ENCODE peak calls at places on chromosome 3, in six cellular contexts. One of them, this sample, is unnamed.

GRCh38 chr3:160564205-160564922 is 1.0 kb downstream of the KPNA4 start:
- DNase-seq in heart left ventricle: no peak
- DNase-seq in RWPE1: peak; percentile 3
- DNase-seq in activated naive CD8-positive, alpha-beta T cell treated with anti-CD3 and anti-CD28 coated beads for 36 hours: no peak
- DNase-seq in dorsolateral prefrontal cortex: no peak
- DNase-seq in AML-193: no peak
- DNase-seq in this sample: no peak

GRCh38 chr3:156050918-156051317 is 69.5 kb upstream of the KCNAB1 start:
- DNase-seq in AML-193: no peak
- DNase-seq in RWPE1: no peak
- DNase-seq in dorsolateral prefrontal cortex: no peak
- DNase-seq in heart left ventricle: no peak
- DNase-seq in activated naive CD8-positive, alpha-beta T cell treated with anti-CD3 and anti-CD28 coated beads for 36 hours: no peak
- DNase-seq in this sample: no peak

GRCh38 chr3:21750831-21751391 is at the start of gene ZNF385D:
- DNase-seq in heart left ventricle: peak; percentile 80
- DNase-seq in RWPE1: no peak
- DNase-seq in activated naive CD8-positive, alpha-beta T cell treated with anti-CD3 and anti-CD28 coated beads for 36 hours: no peak
- DNase-seq in AML-193: no peak
- DNase-seq in dorsolateral prefrontal cortex: peak; percentile 70
- DNase-seq in this sample: peak; percentile 54

GRCh38 chr3:107612581-107613182 is 89.9 kb downstream of the BBX start:
- DNase-seq in AML-193: no peak
- DNase-seq in heart left ventricle: no peak
- DNase-seq in dorsolateral prefrontal cortex: no peak
- DNase-seq in RWPE1: no peak
- DNase-seq in activated naive CD8-positive, alpha-beta T cell treated with anti-CD3 and anti-CD28 coated beads for 36 hours: no peak
- DNase-seq in this sample: no peak

GRCh38 chr3:190322604-190323240 is 476 bp upstream of the CLDN1 start:
- DNase-seq in dorsolateral prefrontal cortex: no peak
- DNase-seq in heart left ventricle: no peak
- DNase-seq in activated naive CD8-positive, alpha-beta T cell treated with anti-CD3 and anti-CD28 coated beads for 36 hours: no peak
- DNase-seq in AML-193: no peak
- DNase-seq in RWPE1: no peak
- DNase-seq in this sample: no peak

GRCh38 chr3:156240642-156241041 is 120.3 kb downstream of the KCNAB1 start:
- DNase-seq in activated naive CD8-positive, alpha-beta T cell treated with anti-CD3 and anti-CD28 coated beads for 36 hours: no peak
- DNase-seq in AML-193: no peak
- DNase-seq in dorsolateral prefrontal cortex: no peak
- DNase-seq in heart left ventricle: no peak
- DNase-seq in RWPE1: no peak
- DNase-seq in this sample: no peak

GRCh38 chr3:187763850-187764648 is 18.8 kb upstream of the BCL6 start:
- DNase-seq in dorsolateral prefrontal cortex: no peak
- DNase-seq in heart left ventricle: no peak
- DNase-seq in AML-193: no peak
- DNase-seq in activated naive CD8-positive, alpha-beta T cell treated with anti-CD3 and anti-CD28 coated beads for 36 hours: no peak
- DNase-seq in RWPE1: peak; percentile 19
- DNase-seq in this sample: no peak

GRCh38 chr3:27907929-27908328 is 185.8 kb upstream of the EOMES start:
- DNase-seq in activated naive CD8-positive, alpha-beta T cell treated with anti-CD3 and anti-CD28 coated beads for 36 hours: no peak
- DNase-seq in heart left ventricle: no peak
- DNase-seq in dorsolateral prefrontal cortex: no peak
- DNase-seq in AML-193: no peak
- DNase-seq in RWPE1: no peak
- DNase-seq in this sample: no peak

GRCh38 chr3:113063126-113063894 is 72.5 kb downstream of the GTPBP8 start:
- DNase-seq in dorsolateral prefrontal cortex: no peak
- DNase-seq in activated naive CD8-positive, alpha-beta T cell treated with anti-CD3 and anti-CD28 coated beads for 36 hours: no peak
- DNase-seq in heart left ventricle: no peak
- DNase-seq in RWPE1: peak; percentile 21
- DNase-seq in AML-193: no peak
- DNase-seq in this sample: no peak

GRCh38 chr3:75048650-75049049 is 434.2 kb upstream of the CNTN3 start:
- DNase-seq in RWPE1: no peak
- DNase-seq in dorsolateral prefrontal cortex: no peak
- DNase-seq in AML-193: no peak
- DNase-seq in heart left ventricle: no peak
- DNase-seq in activated naive CD8-positive, alpha-beta T cell treated with anti-CD3 and anti-CD28 coated beads for 36 hours: no peak
- DNase-seq in this sample: no peak